ENCODE peak calls at places on chromosomes 1 and 21, in eight cellular contexts. H, S, D, E, M, C, X and R are unnamed samples.
A peak's percentile ranks its signal among the peaks of the same experiment; 100 is the strongest.

GRCh38 chr1:101299710-101300109 is 62.9 kb downstream of the S1PR1 start:
- DNase-seq in H (no peak), S (no peak), D (no peak), E (no peak), M (no peak), C (no peak), X (no peak), R (no peak)

GRCh38 chr1:65209005-65209885 is 61.2 kb downstream of the AK4 start:
- DNase-seq in H (no peak), S (peak; percentile 29), D (peak; percentile 58), E (peak; percentile 47), M (no peak), C (no peak), X (no peak), R (peak; percentile 51)

GRCh38 chr1:231161711-231162299 is at the start of gene TRIM67:
- DNase-seq in H (no peak), S (peak; percentile 51), D (no peak), E (no peak), M (no peak), C (no peak), X (peak; percentile 45), R (no peak)

GRCh38 chr1:225923381-225923691 is 714 bp downstream of the PYCR2 start:
- DNase-seq in H (no peak), S (no peak), D (peak; percentile 55), E (no peak), M (no peak), C (no peak), X (no peak), R (no peak)

GRCh38 chr1:81874461-81874860 is 73.7 kb downstream of the ADGRL2 start:
- DNase-seq in H (no peak), S (no peak), D (no peak), E (no peak), M (no peak), C (no peak), X (no peak), R (no peak)

GRCh38 chr21:45749974-45750373 is 106.4 kb downstream of the PCBP3 start:
- DNase-seq in H (no peak), S (no peak), D (no peak), E (no peak), M (no peak), C (no peak), X (no peak), R (no peak)

GRCh38 chr21:45822429-45823099 is 159.0 kb upstream of the COL6A1 start:
- DNase-seq in H (no peak), S (no peak), D (no peak), E (no peak), M (no peak), C (peak; percentile 59), X (no peak), R (no peak)

GRCh38 chr1:24206516-24207394 is 19.7 kb upstream of the IFNLR1 start:
- DNase-seq in H (no peak), S (no peak), D (no peak), E (no peak), M (no peak), C (no peak), X (no peak), R (no peak)

GRCh38 chr21:26351661-26352060 is 181.1 kb upstream of the APP start:
- DNase-seq in H (no peak), S (no peak), D (peak; percentile 24), E (no peak), M (no peak), C (no peak), X (no peak), R (no peak)

GRCh38 chr1:56019922-56020321 is 559.4 kb downstream of the PLPP3 start:
- DNase-seq in H (no peak), S (no peak), D (no peak), E (no peak), M (no peak), C (no peak), X (no peak), R (no peak)

GRCh38 chr1:196271212-196271947 is 336.9 kb downstream of the KCNT2 start:
- DNase-seq in H (no peak), S (no peak), D (no peak), E (no peak), M (no peak), C (no peak), X (no peak), R (peak; percentile 15)

GRCh38 chr1:3954391-3955160 is 54.5 kb upstream of the C1orf174 start:
- DNase-seq in H (no peak), S (peak; percentile 38), D (no peak), E (no peak), M (no peak), C (no peak), X (no peak), R (no peak)

GRCh38 chr1:156524985-156525590 is 24.5 kb upstream of the MEF2D start:
- DNase-seq in H (no peak), S (no peak), D (no peak), E (no peak), M (no peak), C (no peak), X (no peak), R (no peak)

GRCh38 chr1:196115641-196116040 is 492.6 kb downstream of the KCNT2 start:
- DNase-seq in H (no peak), S (no peak), D (peak; percentile 91), E (peak; percentile 70), M (no peak), C (no peak), X (peak; percentile 11), R (peak; percentile 37)

GRCh38 chr21:44434936-44435635 is 20.2 kb upstream of the LRRC3 start:
- DNase-seq in H (peak; percentile 45), S (no peak), D (no peak), E (no peak), M (no peak), C (peak; percentile 55), X (no peak), R (no peak)

GRCh38 chr1:248111157-248111556 is 16.2 kb downstream of the OR2L13 start:
- DNase-seq in H (no peak), S (no peak), D (peak; percentile 1), E (no peak), M (no peak), C (no peak), X (no peak), R (no peak)

GRCh38 chr21:25467891-25468290 is 139.4 kb downstream of the MRPL39 start:
- DNase-seq in H (no peak), S (no peak), D (peak; percentile 9), E (no peak), M (no peak), C (no peak), X (no peak), R (no peak)

GRCh38 chr1:56510642-56511021 is 68.7 kb downstream of the PLPP3 start:
- DNase-seq in H (no peak), S (no peak), D (no peak), E (no peak), M (no peak), C (no peak), X (no peak), R (no peak)

GRCh38 chr1:155329980-155330598 is 9.4 kb downstream of the RUSC1 start:
- DNase-seq in H (no peak), S (peak; percentile 12), D (no peak), E (no peak), M (no peak), C (no peak), X (no peak), R (no peak)

GRCh38 chr1:42013881-42014470 is 95.3 kb upstream of the HIVEP3 start:
- DNase-seq in H (no peak), S (no peak), D (peak; percentile 12), E (no peak), M (no peak), C (no peak), X (no peak), R (peak; percentile 11)

GRCh38 chr1:247367786-247368342 is 36.2 kb upstream of the ZNF496 start:
- DNase-seq in H (no peak), S (no peak), D (peak; percentile 21), E (peak; percentile 73), M (no peak), C (no peak), X (no peak), R (peak; percentile 83)